ENCODE peak calls at places on chromosomes 5 and 9, in ten cellular contexts. H is mucosa of descending colon; C is Peyer's patch; M is neural progenitor cell; L is epithelial cell of esophagus; X is progenitor cell of endocrine pancreas; E is psoas muscle; W is GM06990; B is choroid plexus epithelial cell; I is CD4-positive, alpha-beta T cell. P is an unnamed sample.

GRCh38 chr5:65823174-65823573 is 101.2 kb downstream of the NLN start:
- DNase-seq in B (peak), W (no peak), H (no peak), I (no peak), E (no peak), L (peak), M (no peak), C (no peak), X (no peak), P (no peak)

GRCh38 chr5:52789378-52789777 is 1.7 kb downstream of the ITGA1 start:
- DNase-seq in E (no peak), B (no peak), C (no peak), L (no peak), W (no peak), H (no peak), M (no peak), I (no peak), X (no peak), P (no peak)

GRCh38 chr5:162591724-162592123 is 524.2 kb downstream of the GABRG2 start:
- DNase-seq in E (no peak), C (no peak), L (no peak), M (no peak), I (no peak), H (no peak), W (no peak), X (no peak), B (no peak), P (no peak)

GRCh38 chr5:7897014-7897600 is 28.2 kb downstream of the MTRR start:
- DNase-seq in W (no peak), L (peak), I (no peak), M (peak), C (no peak), H (peak), E (no peak), B (peak), X (no peak), P (no peak)

GRCh38 chr5:166330061-166330460 is 1961.4 kb upstream of the WWC1 start:
- DNase-seq in C (no peak), L (no peak), E (no peak), M (no peak), X (no peak), W (no peak), B (no peak), I (no peak), H (no peak), P (no peak)

GRCh38 chr5:32767948-32768427 is 56.9 kb downstream of the NPR3 start:
- DNase-seq in I (no peak), B (peak), C (no peak), H (no peak), X (no peak), L (peak), W (no peak), M (no peak), E (peak), P (no peak)

GRCh38 chr5:52868417-52868816 is 80.7 kb downstream of the ITGA1 start:
- DNase-seq in H (no peak), E (no peak), I (no peak), M (no peak), W (no peak), C (no peak), X (no peak), B (no peak), L (no peak), P (no peak)

GRCh38 chr5:159504857-159505304 is 174.6 kb upstream of the IL12B start:
- DNase-seq in H (no peak), M (no peak), E (no peak), I (no peak), X (no peak), B (peak), L (peak), C (no peak), W (no peak), P (no peak)

GRCh38 chr5:161094411-161094810 is 242.4 kb upstream of the ATP10B start:
- DNase-seq in B (peak), W (no peak), C (no peak), X (no peak), E (no peak), H (no peak), M (no peak), I (no peak), L (peak), P (no peak)

GRCh38 chr9:34684145-34684544 is 6.9 kb downstream of the CCL19 start:
- DNase-seq in W (no peak), X (no peak), M (no peak), I (no peak), L (no peak), H (no peak), C (no peak), E (no peak), B (no peak), P (peak)

GRCh38 chr5:142446131-142446959 is 121.5 kb upstream of the SPRY4 start:
- DNase-seq in E (no peak), I (no peak), M (no peak), C (no peak), W (no peak), L (peak), H (no peak), B (peak), X (no peak), P (no peak)

GRCh38 chr5:102099766-102100331 is 196.2 kb downstream of the SLCO4C1 start:
- DNase-seq in C (no peak), W (no peak), E (no peak), B (no peak), I (no peak), H (no peak), M (no peak), X (no peak), L (no peak), P (no peak)

GRCh38 chr5:139982157-139982974 is 60.7 kb downstream of the NRG2 start:
- DNase-seq in E (no peak), M (peak), W (no peak), I (no peak), C (no peak), L (peak), H (no peak), X (no peak), B (peak), P (no peak)

GRCh38 chr5:93117753-93118531 is 463.1 kb downstream of the NR2F1-AS1 start:
- DNase-seq in W (peak), I (no peak), H (no peak), L (peak), X (no peak), M (no peak), B (peak), E (no peak), C (no peak), P (no peak)

GRCh38 chr9:132878695-132879064 is at the start of gene SPACA9:
- DNase-seq in M (peak), C (peak), I (peak), L (peak), X (peak), E (peak), H (peak), W (peak), B (peak), P (no peak)

GRCh38 chr5:111548992-111549649 is 36.8 kb upstream of the STARD4 start:
- DNase-seq in X (no peak), E (no peak), I (no peak), H (no peak), L (no peak), W (no peak), C (no peak), M (no peak), B (no peak), P (no peak)

GRCh38 chr5:138536665-138537315 is 6.2 kb downstream of the ETF1 start:
- DNase-seq in X (no peak), I (no peak), E (no peak), W (no peak), B (peak), L (peak), M (no peak), H (no peak), C (no peak), P (no peak)
- TF ChIP-seq CTCF in X (peak), I (no peak), E (peak), W (peak), B (peak), L (peak), M (peak), H (no peak), C (peak), P (peak)

GRCh38 chr9:129430940-129431693 is 189.8 kb downstream of the C9orf50 start:
- DNase-seq in M (no peak), W (no peak), L (no peak), C (no peak), E (no peak), I (no peak), H (no peak), B (no peak), X (no peak), P (no peak)
- TF ChIP-seq CTCF in M (no peak), W (no peak), L (no peak), C (no peak), E (no peak), I (no peak), H (no peak), B (no peak), X (no peak), P (no peak)

GRCh38 chr5:9265391-9266287 is 280.2 kb downstream of the SEMA5A start:
- DNase-seq in C (no peak), E (no peak), W (no peak), I (no peak), H (no peak), M (peak), B (peak), X (no peak), L (peak), P (no peak)

GRCh38 chr5:9269024-9269423 is 276.9 kb downstream of the SEMA5A start:
- DNase-seq in H (no peak), E (no peak), M (no peak), W (no peak), I (no peak), X (no peak), B (no peak), C (no peak), L (peak), P (no peak)

GRCh38 chr5:9263656-9264055 is 282.2 kb downstream of the SEMA5A start:
- DNase-seq in I (no peak), W (no peak), M (no peak), C (no peak), E (no peak), H (no peak), X (no peak), L (no peak), B (no peak), P (no peak)

DNA sequence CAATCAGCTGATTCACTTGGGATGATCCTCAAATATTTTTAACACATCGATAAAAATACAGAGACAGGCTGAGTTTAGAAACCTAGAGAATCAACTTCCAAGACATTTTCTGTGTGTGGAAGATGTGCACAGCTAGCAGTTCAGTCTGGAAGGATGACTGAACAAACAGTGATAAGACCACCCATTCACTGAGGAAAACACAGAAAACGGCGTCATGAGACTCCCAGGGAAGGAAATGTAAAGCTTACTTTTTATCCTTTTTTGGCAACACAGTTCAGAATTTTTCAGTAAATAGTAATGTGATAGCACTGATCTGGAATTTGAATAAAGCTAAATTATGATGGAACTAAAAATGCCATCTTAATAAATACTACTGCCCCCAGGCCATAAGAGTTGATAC is 277.6 kb downstream of the SEMA5A start:
- DNase-seq in B (peak), E (no peak), I (no peak), H (no peak), M (no peak), W (no peak), X (no peak), C (no peak), L (no peak), P (no peak)
- TF ChIP-seq CTCF in B (no peak), E (no peak), I (no peak), H (no peak), M (no peak), W (no peak), X (no peak), C (no peak), L (no peak), P (no peak)

GRCh38 chr5:172385661-172386187 is 68.6 kb downstream of the SH3PXD2B start:
- DNase-seq in I (no peak), C (no peak), B (no peak), H (no peak), L (no peak), W (no peak), X (no peak), E (no peak), M (no peak), P (no peak)

GRCh38 chr5:172385164-172385563 is 69.2 kb downstream of the SH3PXD2B start:
- DNase-seq in X (no peak), B (no peak), E (no peak), H (no peak), C (no peak), M (no peak), I (no peak), L (no peak), W (no peak), P (no peak)

GRCh38 chr5:172395483-172395882 is 58.8 kb downstream of the SH3PXD2B start:
- DNase-seq in H (no peak), C (no peak), X (no peak), I (no peak), L (no peak), B (no peak), M (no peak), W (no peak), E (no peak), P (no peak)

GRCh38 chr5:172389578-172390112 is 64.7 kb downstream of the SH3PXD2B start:
- DNase-seq in L (no peak), X (no peak), E (no peak), H (no peak), B (no peak), C (no peak), M (no peak), W (no peak), I (no peak), P (no peak)
- TF ChIP-seq CTCF in L (no peak), X (no peak), E (no peak), H (no peak), B (no peak), C (peak), M (no peak), W (peak), I (no peak), P (peak)